ENCODE peak calls at places on chromosomes 1 and 21, in four cellular contexts. W is SK-N-SH, E is HepG2, R is H1. Z is an unnamed sample.

GRCh38 chr1:229048896-229049295 is 222.0 kb upstream of the RAB4A start:
- DNase-seq in W (no peak), E (no peak), R (no peak), Z (no peak)

GRCh38 chr1:93042134-93042821 is 36.8 kb upstream of the MTF2 start:
- DNase-seq in W (no peak), E (peak), R (no peak), Z (peak)

GRCh38 chr1:184469391-184469790 is 82.6 kb downstream of the C1orf21 start:
- DNase-seq in W (peak), E (no peak), R (no peak), Z (no peak)

GRCh38 chr1:167529829-167530474 is 11.6 kb upstream of the CD247 start:
- DNase-seq in W (peak), E (no peak), R (no peak), Z (no peak)

GRCh38 chr1:16148329-16149092 is 7.4 kb downstream of the EPHA2 start:
- DNase-seq in W (no peak), E (no peak), R (no peak), Z (no peak)

GRCh38 chr1:209662879-209663327 is 10.7 kb upstream of the LAMB3 start:
- DNase-seq in W (no peak), E (no peak), R (no peak), Z (no peak)

GRCh38 chr1:51410568-51411460 is 80.5 kb upstream of the TTC39A start:
- DNase-seq in W (no peak), E (peak), R (no peak), Z (no peak)

GRCh38 chr1:198220428-198220827 is 63.6 kb downstream of the NEK7 start:
- DNase-seq in W (no peak), E (no peak), R (no peak), Z (no peak)

GRCh38 chr1:216044538-216044937 is 378.7 kb downstream of the USH2A start:
- DNase-seq in W (no peak), E (no peak), R (no peak), Z (no peak)

GRCh38 chr1:7648761-7649384 is 122.2 kb upstream of the VAMP3 start:
- DNase-seq in W (no peak), E (no peak), R (no peak), Z (no peak)

GRCh38 chr1:171468120-171468790 is 17.1 kb upstream of the PRRC2C start:
- DNase-seq in W (no peak), E (no peak), R (no peak), Z (no peak)

GRCh38 chr1:155057788-155058211 is 5.7 kb upstream of the EFNA4 start:
- DNase-seq in W (no peak), E (no peak), R (no peak), Z (no peak)

GRCh38 chr1:13930151-13930550 is 230.2 kb downstream of the PRDM2 start:
- DNase-seq in W (peak), E (peak), R (peak), Z (no peak)

GRCh38 chr21:18369115-18369514 is 34.5 kb downstream of the TMPRSS15 start:
- DNase-seq in W (peak), E (peak), R (no peak), Z (no peak)

GRCh38 chr21:35274923-35275322 is 225.8 kb upstream of the RUNX1 start:
- DNase-seq in W (no peak), E (no peak), R (no peak), Z (no peak)

GRCh38 chr21:45228171-45228641 is 59.5 kb downstream of the POFUT2 start:
- DNase-seq in W (no peak), E (peak), R (no peak), Z (no peak)

GRCh38 chr1:188188317-188188716 is 1359.6 kb downstream of the PLA2G4A start:
- DNase-seq in W (no peak), E (no peak), R (no peak), Z (no peak)

GRCh38 chr1:193905288-193906085 is 719.1 kb upstream of the B3GALT2 start:
- DNase-seq in W (no peak), E (no peak), R (no peak), Z (no peak)

GRCh38 chr1:8974551-8974950 is 28.9 kb downstream of the CA6 start:
- DNase-seq in W (no peak), E (no peak), R (no peak), Z (no peak)

GRCh38 chr1:34872133-34872503 is 12.6 kb upstream of the SMIM12 start:
- DNase-seq in W (no peak), E (no peak), R (no peak), Z (no peak)

GRCh38 chr1:54475357-54476230 is 69.4 kb upstream of the SSBP3 start:
- DNase-seq in W (peak), E (no peak), R (no peak), Z (no peak)

GRCh38 chr1:113809651-113810602 is 2.3 kb downstream of the RSBN1 start:
- DNase-seq in W (no peak), E (peak), R (no peak), Z (no peak)
- H3K9ac ChIP-seq in W (peak), E (peak), R (no peak), Z (peak)

DNA sequence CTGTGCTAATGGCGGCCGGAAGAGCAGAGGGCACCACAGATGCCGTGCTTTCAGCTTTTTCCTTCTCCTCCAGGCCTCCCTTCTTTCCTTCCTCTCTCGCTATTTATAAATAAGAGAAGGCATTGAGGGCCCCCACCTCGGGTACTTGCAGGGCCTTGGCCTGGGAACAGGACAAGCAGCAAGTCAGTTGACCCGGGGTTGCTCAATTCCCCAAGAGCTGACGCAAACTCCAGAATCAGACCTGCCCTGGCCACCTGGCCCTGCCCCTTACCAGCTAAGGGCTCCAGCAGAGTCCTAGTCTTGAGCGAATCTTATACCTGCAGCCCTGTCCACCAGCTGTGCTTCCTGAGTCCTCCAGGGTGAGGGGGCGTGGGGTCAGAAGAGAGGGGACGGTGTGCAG is 13.5 kb downstream of the TNFRSF1B start:
- DNase-seq in W (no peak), E (no peak), R (no peak), Z (no peak)
- TF ChIP-seq MAX in W (no peak), E (no peak), R (no peak), Z (no peak)

GRCh38 chr1:33758698-33759097 is 105.2 kb upstream of the HMGB4 start:
- DNase-seq in W (no peak), E (no peak), R (no peak), Z (no peak)

GRCh38 chr1:33763406-33763805 is 100.5 kb upstream of the HMGB4 start:
- DNase-seq in W (no peak), E (no peak), R (no peak), Z (no peak)

GRCh38 chr1:33764149-33764548 is 99.7 kb upstream of the HMGB4 start:
- DNase-seq in W (no peak), E (no peak), R (no peak), Z (no peak)

GRCh38 chr1:33762099-33762830 is 101.6 kb upstream of the HMGB4 start:
- DNase-seq in W (no peak), E (no peak), R (no peak), Z (no peak)

DNA sequence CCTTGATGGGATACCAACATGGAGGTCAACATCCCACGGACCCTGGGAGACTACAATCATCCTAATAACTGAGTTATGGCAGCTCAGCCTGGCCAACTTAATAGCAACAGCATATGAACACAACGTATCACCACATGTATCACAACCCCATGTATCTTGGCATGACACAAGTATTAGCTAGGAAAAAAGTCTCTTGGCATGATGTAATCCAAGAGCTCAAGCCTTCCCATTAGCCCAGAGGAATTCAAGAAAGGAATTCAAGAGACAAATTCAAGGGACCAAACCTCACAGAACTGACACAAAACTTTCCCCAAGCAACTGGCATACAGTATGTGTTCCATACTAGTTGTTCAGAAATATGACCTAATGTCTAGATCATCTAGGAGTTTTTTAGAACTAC is 100.9 kb upstream of the HMGB4 start:
- DNase-seq in W (no peak), E (no peak), R (no peak), Z (no peak)
- TF ChIP-seq TCF12 in W (no peak), E (no peak), R (no peak), Z (no peak)

GRCh38 chr1:226738995-226739695 is at the start of gene ITPKB:
- DNase-seq in W (peak), E (no peak), R (no peak), Z (no peak)
- H3K9ac ChIP-seq in W (peak), E (no peak), R (peak), Z (peak)

GRCh38 chr1:120179420-120180348 is 3.4 kb upstream of the SEC22B start:
- DNase-seq in W (peak), E (no peak), R (no peak), Z (no peak)
- TF ChIP-seq MAX in W (no peak), E (no peak), R (no peak), Z (no peak)